ENCODE peak calls at places on chromosomes 1 and 21, in six cellular contexts. H is cardiac muscle cell, Y is tibial artery, I is K562, J is heart left ventricle, T is HCT116. U is an unnamed sample. For H3K4me1, the result is how much of the 10 kb centered on the place peaks cover.

GRCh38 chr21:27403011-27403410 is 436.1 kb upstream of the ADAMTS5 start:
- DNase-seq in J (no peak), Y (no peak), T (no peak), H (no peak), I (no peak), U (no peak)

GRCh38 chr1:209601809-209602657 is 18.5 kb downstream of the CAMK1G start:
- DNase-seq in H (peak), I (peak), T (peak), Y (no peak), J (no peak), U (no peak)

GRCh38 chr1:216332462-216332861 is 90.8 kb downstream of the USH2A start:
- DNase-seq in Y (no peak), J (no peak), T (no peak), H (no peak), I (no peak), U (no peak)

GRCh38 chr1:46687095-46687659 is 15.5 kb downstream of the TEX38 start:
- DNase-seq in I (no peak), J (peak), H (peak), T (no peak), Y (peak), U (peak)

GRCh38 chr1:7560601-7561181 is 210.4 kb upstream of the VAMP3 start:
- DNase-seq in I (no peak), J (peak), T (no peak), H (no peak), Y (no peak), U (no peak)

GRCh38 chr1:161197560-161198205 is 1.2 kb downstream of the ADAMTS4 start:
- DNase-seq in Y (no peak), T (no peak), I (no peak), J (no peak), H (no peak), U (no peak)

GRCh38 chr1:169144941-169145626 is 38.6 kb downstream of the ATP1B1 start:
- DNase-seq in I (peak), H (no peak), Y (no peak), J (no peak), T (no peak), U (no peak)

GRCh38 chr1:116262207-116262994 is 110.6 kb upstream of the ATP1A1 start:
- DNase-seq in Y (no peak), T (no peak), I (no peak), J (no peak), H (no peak), U (no peak)

GRCh38 chr1:48687271-48688045 is 89.2 kb downstream of the BEND5 start:
- DNase-seq in Y (no peak), I (no peak), J (no peak), H (no peak), T (no peak), U (no peak)

GRCh38 chr1:10267319-10267718 is 56.9 kb downstream of the KIF1B start:
- DNase-seq in J (peak), Y (no peak), H (peak), I (no peak), T (no peak), U (no peak)

GRCh38 chr1:6419397-6419802 is 319 bp downstream of the HES2 start:
- DNase-seq in H (no peak), I (no peak), J (no peak), Y (no peak), T (no peak), U (no peak)

GRCh38 chr1:185690527-185690926 is 43.7 kb upstream of the HMCN1 start:
- DNase-seq in Y (no peak), I (no peak), J (no peak), T (no peak), H (no peak), U (no peak)

GRCh38 chr1:168767885-168768584 is 39.0 kb upstream of the DPT start:
- DNase-seq in T (no peak), I (no peak), J (peak), H (peak), Y (no peak), U (peak)

GRCh38 chr1:155981266-155982088 is 3.1 kb upstream of the ARHGEF2 start:
- DNase-seq in J (no peak), H (peak), T (no peak), Y (peak), I (peak), U (no peak)

GRCh38 chr1:6460349-6461236 is 5.4 kb downstream of the TNFRSF25 start:
- DNase-seq in Y (no peak), I (no peak), H (peak), J (no peak), T (no peak), U (no peak)

GRCh38 chr1:190940951-190941350 is 463.3 kb upstream of the BRINP3 start:
- DNase-seq in H (no peak), J (no peak), Y (no peak), T (no peak), I (no peak), U (no peak)

GRCh38 chr1:24322636-24323177 is 3.5 kb downstream of the GRHL3 start:
- DNase-seq in T (no peak), Y (no peak), I (no peak), H (peak), J (no peak), U (no peak)

GRCh38 chr1:206722751-206723499 is 38.2 kb downstream of the MAPKAPK2 start:
- DNase-seq in T (no peak), Y (no peak), I (no peak), J (peak), H (peak), U (no peak)

GRCh38 chr1:238653693-238654321 is 732.6 kb upstream of the CHRM3 start:
- DNase-seq in I (no peak), T (no peak), Y (no peak), J (no peak), H (peak), U (no peak)

GRCh38 chr21:17821121-17821520 is 2.0 kb upstream of the C21orf91 start:
- DNase-seq in J (no peak), T (no peak), Y (no peak), H (no peak), I (no peak), U (no peak)

GRCh38 chr1:168032048-168032447 is 95.2 kb upstream of the MPC2 start:
- DNase-seq in J (no peak), T (no peak), H (no peak), I (no peak), Y (no peak), U (no peak)

GRCh38 chr1:185440877-185441276 is 123.8 kb upstream of the IVNS1ABP start:
- DNase-seq in H (peak), T (no peak), I (no peak), J (no peak), Y (no peak), U (no peak)

GRCh38 chr1:241253491-241253890 is 103.5 kb downstream of the RGS7 start:
- DNase-seq in I (no peak), T (no peak), J (no peak), Y (no peak), H (no peak), U (no peak)

GRCh38 chr1:212450331-212450881 is 17.7 kb downstream of the NENF start:
- DNase-seq in J (peak), Y (no peak), I (no peak), H (no peak), T (no peak), U (peak)

GRCh38 chr1:58708166-58708565 is 8.3 kb upstream of the MYSM1 start:
- DNase-seq in I (no peak), H (no peak), T (no peak), Y (no peak), J (no peak), U (no peak)

GRCh38 chr21:22125581-22125980 is 1127.4 kb downstream of the NCAM2 start:
- DNase-seq in T (no peak), J (no peak), Y (no peak), I (no peak), H (no peak), U (no peak)

GRCh38 chr21:22115746-22116145 is 1117.5 kb downstream of the NCAM2 start:
- DNase-seq in T (no peak), I (no peak), Y (no peak), H (no peak), J (no peak), U (no peak)

GRCh38 chr21:22120616-22121266 is 1122.5 kb downstream of the NCAM2 start:
- DNase-seq in J (no peak), H (peak), I (peak), Y (no peak), T (no peak), U (no peak)
- TF ChIP-seq CTCF in J (no peak), H (peak), I (peak), Y (no peak), T (no peak), U (no peak)

DNA sequence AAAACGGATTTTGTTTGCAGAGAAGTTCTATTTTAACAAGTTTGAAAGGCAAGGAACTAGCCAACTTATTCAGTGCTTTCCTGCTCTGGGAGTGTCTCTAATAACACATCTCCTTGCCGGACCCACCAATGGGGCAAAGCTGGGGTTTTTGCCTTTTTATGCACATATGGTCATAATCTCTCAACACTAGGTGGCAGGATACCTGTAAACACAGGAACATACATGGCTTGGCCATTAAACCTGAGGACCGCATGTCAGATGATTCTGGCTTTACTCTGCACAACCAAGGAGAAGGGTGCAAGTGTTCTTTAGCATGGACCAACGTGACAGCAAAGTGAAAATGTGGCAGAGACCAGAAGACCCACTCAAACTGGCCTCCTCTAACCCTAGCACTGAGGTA is 4.9 kb downstream of the TMEM9 start:
- DNase-seq in J (no peak), T (peak), I (peak), Y (no peak), H (peak), U (no peak)
- H3K4me1 ChIP-seq in J (under half), T (under half), I (under half), Y (under half), H (under half), U (under half)

DNA sequence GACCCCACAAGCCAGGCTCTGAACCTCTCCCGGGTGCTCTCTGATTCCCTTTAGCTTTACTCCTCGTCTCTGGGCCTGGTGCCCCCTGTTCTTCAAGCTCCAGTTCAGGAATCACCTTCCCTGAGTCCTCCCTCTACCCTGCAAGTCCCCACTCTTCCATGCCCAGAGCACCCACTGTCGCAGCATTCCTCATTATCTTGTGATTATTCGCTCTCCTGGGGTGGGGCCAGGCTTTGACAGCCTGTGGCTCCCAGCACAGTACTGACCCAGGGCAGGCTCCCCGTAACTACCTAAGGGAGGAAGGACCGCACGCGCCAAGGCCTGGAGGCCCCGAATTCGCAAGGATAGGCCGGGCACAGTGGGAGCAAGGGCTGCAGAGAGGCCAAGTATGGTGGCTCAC is 734 bp upstream of the C1orf210 start:
- DNase-seq in Y (no peak), J (no peak), H (no peak), T (no peak), I (no peak), U (no peak)
- H3K27ac ChIP-seq in Y (no peak), J (no peak), H (no peak), T (peak), I (no peak), U (no peak)

GRCh38 chr1:234231061-234231892 is 142.0 kb upstream of the COA6 start:
- DNase-seq in J (no peak), H (no peak), T (no peak), I (peak), Y (no peak), U (no peak)
- TF ChIP-seq CTCF in J (no peak), H (peak), T (no peak), I (peak), Y (no peak), U (no peak)

DNA sequence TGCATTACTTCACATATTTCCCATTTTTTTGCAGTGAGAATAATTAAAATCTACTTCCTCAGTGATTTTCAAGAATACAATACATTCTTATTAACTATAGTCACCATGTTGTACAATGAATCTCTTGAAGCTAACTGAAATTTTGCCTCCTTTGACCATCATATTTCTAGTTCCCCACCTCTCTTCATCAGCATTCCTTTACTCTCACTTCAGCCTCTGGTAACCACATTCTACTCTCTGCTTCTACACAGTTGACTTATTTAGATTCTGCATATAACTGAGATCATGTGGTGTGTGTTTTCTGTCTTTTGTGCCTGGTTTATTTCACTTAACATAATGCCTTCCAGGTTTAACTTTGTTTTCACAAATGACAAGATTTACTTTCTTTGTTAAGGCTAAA is 304.4 kb upstream of the LYPLAL1 start:
- DNase-seq in Y (no peak), J (no peak), I (no peak), H (no peak), T (no peak), U (no peak)
- H3K4me1 ChIP-seq in Y (under half), J (under half), I (under half), H (under half), T (under half), U (under half)

GRCh38 chr1:205572426-205572825 is 59.4 kb downstream of the ELK4 start:
- DNase-seq in Y (no peak), J (no peak), I (no peak), H (no peak), T (no peak), U (no peak)
- H3K27ac ChIP-seq in Y (no peak), J (no peak), I (no peak), H (no peak), T (no peak), U (no peak)

GRCh38 chr1:178189814-178190213 is 95.9 kb downstream of the RASAL2 start:
- DNase-seq in J (no peak), H (peak), Y (no peak), T (peak), I (peak), U (peak)
- TF ChIP-seq CTCF in J (peak), H (peak), Y (peak), T (peak), I (peak), U (peak)